ENCODE peak calls at places on chromosomes 12 and 14, in six cellular contexts. J is HepG2, W is fibroblast of lung, Q is hepatocyte, N is endothelial cell of umbilical vein, B is GM23338. U is an unnamed sample.

GRCh38 chr14:100615736-100616695 is 28.8 kb upstream of the BEGAIN start:
- DNase-seq in Q (no peak), N (no peak), J (no peak), W (no peak), B (no peak), U (no peak)

GRCh38 chr12:202081-202731 is 11.8 kb downstream of the SLC6A12 start:
- DNase-seq in J (no peak), B (peak; percentile 82), W (no peak), Q (no peak), N (no peak), U (no peak)

GRCh38 chr12:53806689-53807088 is 54.9 kb upstream of the CISTR start:
- DNase-seq in N (no peak), Q (peak; percentile 38), B (no peak), J (no peak), W (peak; percentile 36), U (no peak)

GRCh38 chr14:65877631-65878030 is 465.1 kb downstream of the FUT8 start:
- DNase-seq in B (no peak), Q (no peak), W (no peak), J (no peak), N (no peak), U (no peak)

GRCh38 chr14:34718750-34719304 is 4.4 kb upstream of the CFL2 start:
- DNase-seq in B (no peak), Q (no peak), J (no peak), N (no peak), W (peak; percentile 79), U (peak; percentile 71)

GRCh38 chr14:73785336-73785833 is 66.2 kb upstream of the PTGR2 start:
- DNase-seq in Q (peak; percentile 72), W (peak; percentile 93), J (peak; percentile 50), N (peak; percentile 75), B (peak; percentile 51), U (peak; percentile 88)

GRCh38 chr14:101020971-101021370 is 117.4 kb upstream of the RTL1 start:
- DNase-seq in W (no peak), B (no peak), N (no peak), J (no peak), Q (no peak), U (no peak)

GRCh38 chr12:103840399-103840880 is 594 bp downstream of the NT5DC3 start:
- DNase-seq in W (peak; percentile 45), B (no peak), Q (no peak), J (no peak), N (peak; percentile 14), U (peak; percentile 82)

GRCh38 chr12:84874125-84874824 is 38.3 kb downstream of the SLC6A15 start:
- DNase-seq in Q (peak; percentile 75), W (peak; percentile 25), B (peak; percentile 82), N (peak; percentile 55), J (peak; percentile 38), U (peak; percentile 77)

GRCh38 chr12:100404769-100405407 is 48.0 kb downstream of the SLC17A8 start:
- DNase-seq in Q (peak; percentile 58), N (peak; percentile 48), J (peak; percentile 76), B (peak; percentile 95), W (peak; percentile 15), U (peak; percentile 75)

GRCh38 chr12:12655061-12655460 is 40.9 kb downstream of the GPR19 start:
- DNase-seq in J (no peak), N (no peak), Q (no peak), W (no peak), B (no peak), U (no peak)

GRCh38 chr12:124740691-124741137 is 123.0 kb downstream of the SCARB1 start:
- DNase-seq in B (no peak), N (peak; percentile 87), J (peak; percentile 71), Q (peak; percentile 56), W (peak; percentile 72), U (peak; percentile 64)

GRCh38 chr14:67837011-67837624 is 17.5 kb downstream of the RAD51B start:
- DNase-seq in N (peak; percentile 82), W (peak; percentile 83), J (peak; percentile 74), B (peak; percentile 80), Q (peak; percentile 85), U (peak; percentile 82)

GRCh38 chr12:65232490-65233077 is 45.9 kb upstream of the MSRB3 start:
- DNase-seq in B (peak; percentile 39), J (no peak), Q (peak; percentile 8), W (peak; percentile 11), N (peak; percentile 62), U (peak; percentile 56)

GRCh38 chr12:66744956-66745383 is 66.1 kb upstream of the GRIP1 start:
- DNase-seq in Q (peak; percentile 9), J (no peak), B (peak; percentile 29), W (no peak), N (no peak), U (no peak)

DNA sequence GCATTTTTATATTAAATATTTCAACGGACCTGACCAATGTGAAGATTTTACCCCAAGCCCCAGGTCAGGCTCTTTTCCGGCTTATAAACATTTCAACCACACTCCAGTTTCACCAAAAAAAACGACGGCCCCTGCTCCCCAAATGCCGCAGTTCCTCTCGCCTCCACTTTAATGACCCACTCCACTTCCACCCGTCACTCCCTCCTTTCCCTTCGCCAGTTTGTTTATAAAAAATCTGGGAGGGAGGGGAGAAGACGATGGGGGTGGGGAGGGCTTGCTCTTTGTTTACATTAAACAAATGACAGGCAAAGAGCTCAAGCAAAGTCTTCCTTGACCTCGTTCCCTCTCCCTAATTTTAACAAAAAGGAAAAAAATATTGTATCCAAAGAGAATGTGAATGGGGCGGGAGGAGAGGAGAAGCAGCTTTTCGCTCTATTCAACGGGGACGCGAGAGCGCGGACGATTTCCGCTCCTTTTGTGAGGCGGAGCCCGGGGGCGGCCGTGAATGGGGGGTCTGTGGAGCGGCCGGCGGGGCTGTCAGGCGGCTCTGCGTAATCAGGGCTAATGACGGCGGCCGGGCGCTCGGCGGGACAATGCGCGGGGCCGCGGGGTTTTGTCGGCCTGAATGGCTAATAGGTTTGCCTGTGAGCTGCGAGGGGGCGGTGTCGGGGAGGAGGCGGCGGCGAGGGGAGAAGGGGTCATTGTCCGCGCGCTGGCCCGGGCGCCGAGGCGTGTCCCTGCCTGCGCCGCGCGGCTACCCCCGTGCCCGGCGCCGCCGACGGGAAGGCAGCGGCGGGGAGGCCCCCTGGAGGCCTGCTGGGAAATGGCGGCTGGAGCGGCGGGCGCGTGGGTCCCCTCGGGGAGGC is 5.7 kb downstream of the SIX6 start:
- DNase-seq in Q (peak; percentile 57), J (peak; percentile 41), W (peak; percentile 47), N (no peak), B (peak; percentile 75), U (peak; percentile 32)
- TF ChIP-seq EZH2 in Q (peak; percentile 95), J (peak; percentile 55), W (peak; percentile 41), N (peak; percentile 7), B (peak; percentile 80), U (peak; percentile 91)

GRCh38 chr12:111425655-111426054 is 19.9 kb downstream of the SH2B3 start:
- DNase-seq in J (no peak), N (no peak), B (no peak), Q (no peak), W (no peak), U (no peak)

GRCh38 chr12:111426341-111427185 is 20.8 kb downstream of the SH2B3 start:
- DNase-seq in J (no peak), N (peak; percentile 67), Q (no peak), B (no peak), W (peak; percentile 47), U (peak; percentile 54)

GRCh38 chr12:111428081-111428727 is 22.5 kb downstream of the SH2B3 start:
- DNase-seq in N (no peak), Q (no peak), W (no peak), B (no peak), J (no peak), U (no peak)

GRCh38 chr12:111428728-111429175 is 23.0 kb downstream of the SH2B3 start:
- DNase-seq in N (peak; percentile 73), J (no peak), B (no peak), Q (no peak), W (no peak), U (no peak)

DNA sequence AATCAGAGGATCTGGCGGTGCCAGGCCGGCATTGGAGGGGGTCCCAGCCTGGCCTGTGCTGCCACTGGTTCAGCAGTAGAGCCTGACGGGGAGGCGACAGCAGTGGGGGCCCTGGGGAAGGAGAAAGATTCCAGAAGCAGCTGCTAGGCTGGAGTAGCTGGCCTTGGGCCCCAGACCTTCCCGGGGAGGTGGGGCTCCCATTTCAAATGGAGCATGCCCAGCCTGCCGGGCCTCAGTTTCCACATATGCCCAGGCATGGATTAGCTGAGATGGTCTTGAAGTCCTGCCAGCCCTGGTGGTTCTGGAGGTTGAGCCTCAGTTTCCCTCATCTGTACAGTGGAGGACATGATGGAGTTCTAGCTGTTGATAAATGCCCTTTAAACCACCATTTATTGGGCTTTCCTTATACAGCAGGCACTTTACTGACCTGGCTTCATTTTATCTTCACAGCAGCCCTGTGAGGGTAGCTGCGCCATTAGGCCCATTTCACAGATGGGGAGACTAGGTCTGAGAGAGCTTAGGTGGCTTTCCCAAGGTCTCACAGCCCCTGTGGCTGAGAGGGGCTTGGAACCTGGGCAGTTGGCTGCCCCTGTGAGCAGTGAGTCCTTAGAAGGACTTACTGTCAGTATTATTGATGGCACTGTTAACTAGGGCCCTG is 21.8 kb downstream of the SH2B3 start:
- DNase-seq in W (no peak), J (no peak), Q (no peak), B (no peak), N (no peak), U (no peak)
- H4K20me1 ChIP-seq in W (no peaks in the 10 kb centered on the region), J (peaks cover 1% of the 10 kb centered on the region), Q (no peaks in the 10 kb centered on the region), B (peaks cover 19% of the 10 kb centered on the region), N (peaks cover 3% of the 10 kb centered on the region), U (no peaks in the 10 kb centered on the region)

DNA sequence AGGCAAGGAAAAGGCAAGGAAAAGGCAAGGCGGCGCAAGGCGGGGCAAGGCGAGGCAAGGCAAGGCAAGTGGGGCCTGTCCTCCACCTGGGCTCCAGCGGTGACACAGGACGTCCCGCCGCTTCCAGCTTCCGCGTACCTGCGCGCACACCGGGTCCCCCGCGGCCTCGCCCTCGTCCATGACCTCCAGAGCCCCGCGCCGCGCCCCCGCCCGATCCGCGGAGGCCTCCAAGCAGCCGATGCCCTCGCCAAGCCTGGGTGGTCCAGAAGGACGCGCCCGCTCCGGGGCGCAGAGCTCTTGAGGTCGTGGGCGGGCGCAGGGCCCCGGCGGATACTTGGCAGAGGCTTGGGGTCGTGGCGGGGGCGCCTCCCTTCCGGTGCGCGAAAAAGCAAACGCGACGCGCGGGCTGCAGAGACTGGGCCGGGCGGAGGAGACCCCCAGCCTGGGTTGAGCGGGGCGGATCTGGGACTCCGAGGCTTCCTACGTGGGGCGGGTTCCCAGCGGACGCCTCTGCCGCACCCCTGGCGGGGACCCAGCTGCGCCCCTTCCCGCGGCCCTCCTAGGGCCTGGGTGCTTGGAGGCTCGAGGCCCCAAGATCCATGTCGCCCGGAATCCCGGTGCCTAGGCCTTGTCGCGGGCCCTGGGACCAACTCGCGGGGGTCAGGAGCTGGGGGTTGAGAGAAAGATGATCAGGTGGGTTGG is 60.7 kb upstream of the EIF5 start:
- DNase-seq in W (no peak), Q (no peak), J (no peak), B (peak; percentile 57), N (no peak), U (peak; percentile 23)
- TF ChIP-seq EZH2 in W (peak; percentile 31), Q (no peak), J (no peak), B (peak; percentile 70), N (peak; percentile 70), U (no peak)

GRCh38 chr12:131313635-131314034 is 359.9 kb downstream of the ADGRD1 start:
- DNase-seq in J (no peak), N (no peak), B (no peak), W (no peak), Q (no peak), U (no peak)

GRCh38 chr12:131314524-131315090 is 360.9 kb downstream of the ADGRD1 start:
- DNase-seq in B (no peak), W (no peak), Q (no peak), J (no peak), N (no peak), U (no peak)

GRCh38 chr12:131318045-131318685 is 364.5 kb downstream of the ADGRD1 start:
- DNase-seq in N (no peak), W (no peak), J (no peak), Q (no peak), B (no peak), U (no peak)

GRCh38 chr12:131312793-131313545 is 359.3 kb downstream of the ADGRD1 start:
- DNase-seq in Q (no peak), B (no peak), J (no peak), N (no peak), W (no peak), U (no peak)

GRCh38 chr12:131315601-131316000 is 361.9 kb downstream of the ADGRD1 start:
- DNase-seq in B (no peak), W (no peak), N (no peak), Q (no peak), J (no peak), U (no peak)
- H4K20me1 ChIP-seq in B (no peaks in the 10 kb centered on the region), W (no peaks in the 10 kb centered on the region), N (no peaks in the 10 kb centered on the region), Q (no peaks in the 10 kb centered on the region), J (peaks cover 2% of the 10 kb centered on the region), U (no peaks in the 10 kb centered on the region)

U was measured in GM23248.